ENCODE peak calls at places on chromosome 4, in five cellular contexts. S, K, O, M and F are unnamed samples.

GRCh38 chr4:183959349-183959748 is 54.2 kb downstream of the STOX2 start:
- DNase-seq in S (no peak), K (no peak), O (no peak), M (no peak), F (no peak)

GRCh38 chr4:16686195-16686594 is 212.2 kb downstream of the LDB2 start:
- DNase-seq in S (no peak), K (no peak), O (no peak), M (no peak), F (no peak)

GRCh38 chr4:175705407-175705806 is 106.7 kb downstream of the GPM6A start:
- DNase-seq in S (no peak), K (no peak), O (no peak), M (no peak), F (peak)

GRCh38 chr4:86670739-86671138 is 76.6 kb downstream of the PTPN13 start:
- DNase-seq in S (peak), K (no peak), O (no peak), M (no peak), F (no peak)

GRCh38 chr4:98838977-98839618 is 89.8 kb downstream of the EIF4E start:
- DNase-seq in S (no peak), K (no peak), O (no peak), M (no peak), F (peak)

GRCh38 chr4:55857586-55857985 is 4.1 kb downstream of the EXOC1 start:
- DNase-seq in S (no peak), K (no peak), O (no peak), M (no peak), F (no peak)

GRCh38 chr4:139242511-139243051 is 37.4 kb downstream of the MGARP start:
- DNase-seq in S (peak), K (no peak), O (no peak), M (no peak), F (no peak)

GRCh38 chr4:128387600-128388351 is 100.2 kb upstream of the PGRMC2 start:
- DNase-seq in S (no peak), K (no peak), O (no peak), M (no peak), F (no peak)

GRCh38 chr4:36549992-36550391 is 268.6 kb downstream of the DTHD1 start:
- DNase-seq in S (no peak), K (no peak), O (no peak), M (no peak), F (no peak)

GRCh38 chr4:156654410-156654809 is 317.2 kb downstream of the PDGFC start:
- DNase-seq in S (no peak), K (no peak), O (no peak), M (no peak), F (no peak)

GRCh38 chr4:38664704-38665401 is 854 bp downstream of the KLF3 start:
- DNase-seq in S (no peak), K (no peak), O (peak), M (peak), F (peak)

GRCh38 chr4:152970102-152970820 is 34.1 kb downstream of the FHDC1 start:
- DNase-seq in S (no peak), K (no peak), O (no peak), M (no peak), F (no peak)

GRCh38 chr4:56668267-56668666 is 12.8 kb downstream of the HOPX start:
- DNase-seq in S (no peak), K (no peak), O (no peak), M (no peak), F (no peak)